ENCODE peak calls at places on chromosomes 5 and 9, in nine cellular contexts. E, G, B, R, F, D, N, C and K are unnamed samples.

GRCh38 chr5:151075698-151076331 is 5.0 kb downstream of the TNIP1 start:
- DNase-seq in E (no peak), G (peak; percentile 87), B (no peak), R (no peak), F (no peak), D (peak; percentile 83), N (peak; percentile 49), C (no peak), K (no peak)

GRCh38 chr9:20640331-20641187 is 18.3 kb upstream of the MLLT3 start:
- DNase-seq in E (no peak), G (peak; percentile 90), B (peak; percentile 19), R (no peak), F (no peak), D (no peak), N (peak; percentile 13), C (no peak), K (no peak)

GRCh38 chr5:102231693-102232619 is 64.1 kb downstream of the SLCO4C1 start:
- DNase-seq in E (no peak), G (no peak), B (no peak), R (no peak), F (no peak), D (no peak), N (no peak), C (no peak), K (no peak)

GRCh38 chr5:104429911-104430310 is 867.3 kb upstream of the NUDT12 start:
- DNase-seq in E (no peak), G (no peak), B (no peak), R (no peak), F (no peak), D (no peak), N (no peak), C (no peak), K (no peak)

GRCh38 chr5:150132740-150133139 is 22.9 kb downstream of the PDGFRB start:
- DNase-seq in E (no peak), G (no peak), B (no peak), R (no peak), F (no peak), D (no peak), N (no peak), C (no peak), K (no peak)

GRCh38 chr9:114184866-114185265 is 29.5 kb downstream of the COL27A1 start:
- DNase-seq in E (no peak), G (no peak), B (no peak), R (no peak), F (no peak), D (peak; percentile 15), N (no peak), C (no peak), K (no peak)

GRCh38 chr5:53109041-53109435 is 519 bp downstream of the MOCS2 start:
- DNase-seq in E (no peak), G (no peak), B (no peak), R (no peak), F (no peak), D (no peak), N (no peak), C (no peak), K (no peak)

GRCh38 chr5:32916648-32917047 is 205.5 kb downstream of the NPR3 start:
- DNase-seq in E (no peak), G (peak; percentile 60), B (no peak), R (peak; percentile 4), F (peak; percentile 58), D (no peak), N (peak; percentile 34), C (no peak), K (no peak)

GRCh38 chr5:173622639-173623038 is 6.2 kb upstream of the BOD1 start:
- DNase-seq in E (no peak), G (no peak), B (no peak), R (no peak), F (no peak), D (no peak), N (no peak), C (no peak), K (no peak)

GRCh38 chr9:121122450-121123032 is 47.8 kb downstream of the CNTRL start:
- DNase-seq in E (no peak), G (peak; percentile 15), B (peak; percentile 3), R (no peak), F (no peak), D (no peak), N (no peak), C (no peak), K (no peak)

GRCh38 chr5:54514841-54515432 is 2.6 kb upstream of the SNX18 start:
- DNase-seq in E (peak; percentile 69), G (peak; percentile 80), B (no peak), R (no peak), F (no peak), D (no peak), N (peak; percentile 61), C (no peak), K (no peak)

GRCh38 chr9:79665383-79665782 is 93.6 kb downstream of the TLE4 start:
- DNase-seq in E (no peak), G (no peak), B (no peak), R (no peak), F (no peak), D (no peak), N (no peak), C (no peak), K (no peak)

GRCh38 chr5:59005934-59006701 is 423.2 kb downstream of the RAB3C start:
- DNase-seq in E (no peak), G (no peak), B (no peak), R (no peak), F (no peak), D (no peak), N (no peak), C (no peak), K (no peak)

GRCh38 chr5:96963267-96963666 is 27.4 kb downstream of the LNPEP start:
- DNase-seq in E (peak; percentile 73), G (peak; percentile 67), B (peak; percentile 2), R (no peak), F (no peak), D (no peak), N (peak; percentile 92), C (no peak), K (no peak)

GRCh38 chr5:43034591-43034968 is 5.5 kb downstream of the ANXA2R start:
- DNase-seq in E (no peak), G (peak; percentile 57), B (no peak), R (no peak), F (no peak), D (no peak), N (peak; percentile 59), C (no peak), K (no peak)

GRCh38 chr5:15789661-15790060 is 289.7 kb downstream of the FBXL7 start:
- DNase-seq in E (no peak), G (peak; percentile 62), B (no peak), R (no peak), F (no peak), D (no peak), N (peak; percentile 24), C (no peak), K (no peak)

GRCh38 chr5:59709833-59710232 is 183.7 kb downstream of the PDE4D start:
- DNase-seq in E (peak; percentile 31), G (peak; percentile 91), B (no peak), R (no peak), F (peak; percentile 10), D (no peak), N (peak; percentile 90), C (no peak), K (no peak)

GRCh38 chr5:9265391-9266287 is 280.2 kb downstream of the SEMA5A start:
- DNase-seq in E (peak; percentile 86), G (peak; percentile 99), B (no peak), R (no peak), F (peak; percentile 37), D (no peak), N (peak; percentile 97), C (no peak), K (peak; percentile 11)

GRCh38 chr9:15999422-16000339 is 446.8 kb downstream of the CCDC171 start:
- DNase-seq in E (peak; percentile 80), G (peak; percentile 98), B (no peak), R (no peak), F (no peak), D (no peak), N (peak; percentile 98), C (no peak), K (no peak)

GRCh38 chr5:54881286-54882005 is 103.9 kb downstream of the ESM1 start:
- DNase-seq in E (no peak), G (peak; percentile 95), B (no peak), R (no peak), F (no peak), D (no peak), N (no peak), C (no peak), K (no peak)

GRCh38 chr5:158695595-158696330 is 404.0 kb downstream of the EBF1 start:
- DNase-seq in E (peak; percentile 70), G (peak; percentile 48), B (peak; percentile 67), R (peak; percentile 55), F (peak; percentile 80), D (peak; percentile 79), N (peak; percentile 82), C (peak; percentile 78), K (peak; percentile 70)

GRCh38 chr5:172872997-172873491 is 39.0 kb downstream of the ERGIC1 start:
- DNase-seq in E (no peak), G (peak; percentile 60), B (peak; percentile 54), R (no peak), F (no peak), D (peak; percentile 79), N (peak; percentile 68), C (no peak), K (no peak)

GRCh38 chr9:88811511-88811910 is 179.8 kb upstream of the S1PR3 start:
- DNase-seq in E (no peak), G (no peak), B (no peak), R (no peak), F (no peak), D (no peak), N (no peak), C (no peak), K (no peak)

GRCh38 chr5:74063821-74064598 is 438.0 kb downstream of the ARHGEF28 start:
- DNase-seq in E (peak; percentile 49), G (peak; percentile 87), B (no peak), R (no peak), F (no peak), D (no peak), N (peak; percentile 85), C (no peak), K (no peak)

GRCh38 chr5:53302524-53302923 is 177.9 kb upstream of the FST start:
- DNase-seq in E (no peak), G (peak; percentile 77), B (no peak), R (no peak), F (no peak), D (no peak), N (no peak), C (no peak), K (no peak)

GRCh38 chr5:138439537-138440225 is 824 bp downstream of the REEP2 start:
- DNase-seq in E (no peak), G (no peak), B (peak; percentile 13), R (no peak), F (peak; percentile 57), D (no peak), N (no peak), C (peak; percentile 28), K (no peak)

GRCh38 chr9:37559125-37559524 is 17.1 kb downstream of the FBXO10 start:
- DNase-seq in E (no peak), G (no peak), B (no peak), R (no peak), F (no peak), D (no peak), N (no peak), C (no peak), K (no peak)

GRCh38 chr5:151153766-151154272 is 3.8 kb downstream of the ANXA6 start:
- DNase-seq in E (no peak), G (no peak), B (no peak), R (no peak), F (no peak), D (no peak), N (no peak), C (no peak), K (no peak)

GRCh38 chr9:99607852-99608448 is 213.7 kb upstream of the NR4A3 start:
- DNase-seq in E (no peak), G (peak; percentile 7), B (no peak), R (no peak), F (no peak), D (no peak), N (peak; percentile 56), C (no peak), K (no peak)

GRCh38 chr9:117664419-117664818 is 39.8 kb upstream of the TLR4 start:
- DNase-seq in E (no peak), G (no peak), B (no peak), R (no peak), F (no peak), D (no peak), N (no peak), C (no peak), K (no peak)

GRCh38 chr9:3807601-3808000 is 281.8 kb upstream of the RFX3 start:
- DNase-seq in E (no peak), G (no peak), B (no peak), R (no peak), F (no peak), D (no peak), N (no peak), C (no peak), K (no peak)